ENCODE peak calls at places on chromosomes 5 and 9, in five cellular contexts. V is NCI-H774; A is stimulated activated CD8-positive, alpha-beta memory T cell treated with anti-CD3 and anti-CD28 coated beads, Interleukin-15, amount 100 ng/mL, for 1 hour; Z is T-helper 22 cell; D is GM13977. H is an unnamed sample.
A peak's percentile ranks its signal among the peaks of the same experiment; 100 is the strongest.

GRCh38 chr9:77455312-77455927 is 192.7 kb downstream of the GNA14 start:
- DNase-seq in V (no peak), A (peak; percentile 10), Z (no peak), D (peak; percentile 45), H (no peak)

GRCh38 chr5:58887721-58888409 is 305.0 kb downstream of the RAB3C start:
- DNase-seq in V (no peak), A (no peak), Z (no peak), D (no peak), H (no peak)

GRCh38 chr9:19782005-19782404 is 6.8 kb downstream of the SLC24A2 start:
- DNase-seq in V (no peak), A (no peak), Z (no peak), D (no peak), H (no peak)

GRCh38 chr9:87875839-87876545 is 6.7 kb upstream of the SPATA31E1 start:
- DNase-seq in V (no peak), A (no peak), Z (no peak), D (no peak), H (no peak)

GRCh38 chr5:61332891-61333350 is 863 bp downstream of the ZSWIM6 start:
- DNase-seq in V (no peak), A (no peak), Z (peak; percentile 5), D (peak; percentile 58), H (no peak)

GRCh38 chr5:125597338-125597737 is 825.9 kb upstream of the GRAMD2B start:
- DNase-seq in V (no peak), A (no peak), Z (no peak), D (no peak), H (no peak)

GRCh38 chr9:13064676-13065075 is 214.8 kb downstream of the MPDZ start:
- DNase-seq in V (no peak), A (no peak), Z (no peak), D (no peak), H (no peak)

GRCh38 chr5:93126634-93127033 is 454.4 kb downstream of the NR2F1-AS1 start:
- DNase-seq in V (no peak), A (no peak), Z (no peak), D (no peak), H (no peak)

H was measured in CMK.